ENCODE peak calls at places on chromosomes 3 and 15, in seven cellular contexts. V, K, Y, T, L, E and A are unnamed samples.

GRCh38 chr3:173103469-173103868 is 37.6 kb downstream of the SPATA16 start:
- DNase-seq in V (no peak), K (no peak), Y (no peak), T (no peak), L (no peak), E (no peak), A (no peak)

GRCh38 chr15:56994280-56994679 is 75.8 kb downstream of the TCF12 start:
- DNase-seq in V (no peak), K (no peak), Y (no peak), T (no peak), L (no peak), E (no peak), A (no peak)

GRCh38 chr3:129305592-129306091 is 27.0 kb downstream of the HMCES start:
- DNase-seq in V (peak; percentile 92), K (peak; percentile 85), Y (peak; percentile 87), T (peak; percentile 85), L (peak; percentile 94), E (peak; percentile 96), A (peak; percentile 75)

GRCh38 chr3:73365756-73366397 is 258.9 kb downstream of the PDZRN3 start:
- DNase-seq in V (peak; percentile 81), K (no peak), Y (peak; percentile 76), T (peak; percentile 67), L (no peak), E (peak; percentile 94), A (peak; percentile 54)

GRCh38 chr15:35624881-35625280 is 78.9 kb upstream of the DPH6 start:
- DNase-seq in V (no peak), K (no peak), Y (peak; percentile 59), T (peak; percentile 68), L (no peak), E (peak; percentile 75), A (peak; percentile 87)

GRCh38 chr3:57544181-57545125 is at the start of gene DNAH12:
- DNase-seq in V (peak; percentile 68), K (no peak), Y (peak; percentile 32), T (no peak), L (peak; percentile 43), E (no peak), A (no peak)

GRCh38 chr3:148816427-148816826 is 11.2 kb upstream of the CPB1 start:
- DNase-seq in V (no peak), K (no peak), Y (no peak), T (no peak), L (no peak), E (no peak), A (no peak)

GRCh38 chr15:87949934-87950298 is 306.6 kb downstream of the NTRK3 start:
- DNase-seq in V (no peak), K (no peak), Y (no peak), T (no peak), L (no peak), E (no peak), A (peak; percentile 21)

GRCh38 chr3:115110830-115111229 is 36.3 kb downstream of the ZBTB20 start:
- DNase-seq in V (no peak), K (no peak), Y (no peak), T (no peak), L (no peak), E (no peak), A (no peak)

GRCh38 chr3:77475545-77475944 is 435.6 kb downstream of the ROBO2 start:
- DNase-seq in V (no peak), K (no peak), Y (no peak), T (no peak), L (no peak), E (no peak), A (no peak)

GRCh38 chr15:38217181-38217580 is 35.5 kb upstream of the SPRED1 start:
- DNase-seq in V (no peak), K (no peak), Y (no peak), T (no peak), L (no peak), E (no peak), A (no peak)

GRCh38 chr3:47961815-47962606 is 54.2 kb downstream of the MAP4 start:
- DNase-seq in V (no peak), K (no peak), Y (peak; percentile 17), T (no peak), L (peak; percentile 6), E (no peak), A (no peak)

GRCh38 chr15:29857196-29857595 is 34.9 kb upstream of the TJP1 start:
- DNase-seq in V (no peak), K (no peak), Y (no peak), T (no peak), L (no peak), E (no peak), A (no peak)

GRCh38 chr15:91224750-91225380 is 124.8 kb downstream of the SV2B start:
- DNase-seq in V (no peak), K (no peak), Y (no peak), T (no peak), L (peak; percentile 29), E (no peak), A (peak; percentile 42)

GRCh38 chr15:70197318-70197944 is 99.7 kb upstream of the TLE3 start:
- DNase-seq in V (no peak), K (no peak), Y (no peak), T (no peak), L (no peak), E (peak; percentile 42), A (no peak)

GRCh38 chr3:16236856-16237393 is 27.8 kb downstream of the DPH3 start:
- DNase-seq in V (peak; percentile 53), K (no peak), Y (no peak), T (no peak), L (no peak), E (no peak), A (no peak)

GRCh38 chr3:9732080-9732752 is 681 bp downstream of the BRPF1 start:
- DNase-seq in V (no peak), K (peak; percentile 91), Y (no peak), T (no peak), L (no peak), E (no peak), A (no peak)

GRCh38 chr15:48861813-48862431 is 16.0 kb upstream of the EID1 start:
- DNase-seq in V (no peak), K (no peak), Y (peak; percentile 28), T (no peak), L (no peak), E (no peak), A (no peak)

DNA sequence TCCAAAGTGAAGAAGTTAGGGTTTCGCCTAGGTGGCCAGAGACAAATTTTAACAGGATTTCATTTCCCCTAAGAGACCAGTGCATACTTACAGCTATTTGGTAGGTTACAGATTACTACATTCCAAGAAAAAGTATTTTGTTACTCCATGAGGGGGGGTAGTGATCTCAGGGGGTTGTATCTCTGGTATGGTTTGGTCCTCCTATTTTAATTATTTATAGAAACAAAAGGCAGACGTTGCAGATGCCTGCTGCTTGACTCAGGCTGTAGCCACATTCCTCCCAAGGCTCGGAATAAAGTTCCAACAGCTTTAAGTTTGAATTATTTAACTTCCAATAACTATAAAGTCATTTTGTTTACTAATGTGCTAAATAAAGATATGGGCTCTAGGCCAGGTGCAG is 1.3 kb upstream of the TRIM59 start:
- DNase-seq in V (no peak), K (no peak), Y (no peak), T (no peak), L (no peak), E (no peak), A (no peak)
- H3K4me3 ChIP-seq in V (no peak overlapping the region), K (no peak overlapping the region), Y (no peak overlapping the region), T (no peak overlapping the region), L (no peak overlapping the region), E (no peak overlapping the region), A (no peak overlapping the region)

GRCh38 chr15:95439812-95440380 is 890.6 kb upstream of the NR2F2 start:
- DNase-seq in V (no peak), K (no peak), Y (no peak), T (no peak), L (no peak), E (no peak), A (no peak)

GRCh38 chr15:95444860-95445259 is 885.6 kb upstream of the NR2F2 start:
- DNase-seq in V (no peak), K (no peak), Y (no peak), T (no peak), L (no peak), E (no peak), A (no peak)

GRCh38 chr15:95442107-95442719 is 888.3 kb upstream of the NR2F2 start:
- DNase-seq in V (no peak), K (no peak), Y (peak; percentile 36), T (no peak), L (no peak), E (no peak), A (no peak)

GRCh38 chr15:95440712-95441111 is 889.8 kb upstream of the NR2F2 start:
- DNase-seq in V (no peak), K (no peak), Y (peak; percentile 42), T (no peak), L (no peak), E (no peak), A (no peak)
- H3K27ac ChIP-seq in V (no peak overlapping the region), K (peak overlapping the region; percentile 71), Y (peak overlapping the region; percentile 57), T (no peak overlapping the region), L (no peak overlapping the region), E (no peak overlapping the region), A (peak overlapping the region; percentile 92)

DNA sequence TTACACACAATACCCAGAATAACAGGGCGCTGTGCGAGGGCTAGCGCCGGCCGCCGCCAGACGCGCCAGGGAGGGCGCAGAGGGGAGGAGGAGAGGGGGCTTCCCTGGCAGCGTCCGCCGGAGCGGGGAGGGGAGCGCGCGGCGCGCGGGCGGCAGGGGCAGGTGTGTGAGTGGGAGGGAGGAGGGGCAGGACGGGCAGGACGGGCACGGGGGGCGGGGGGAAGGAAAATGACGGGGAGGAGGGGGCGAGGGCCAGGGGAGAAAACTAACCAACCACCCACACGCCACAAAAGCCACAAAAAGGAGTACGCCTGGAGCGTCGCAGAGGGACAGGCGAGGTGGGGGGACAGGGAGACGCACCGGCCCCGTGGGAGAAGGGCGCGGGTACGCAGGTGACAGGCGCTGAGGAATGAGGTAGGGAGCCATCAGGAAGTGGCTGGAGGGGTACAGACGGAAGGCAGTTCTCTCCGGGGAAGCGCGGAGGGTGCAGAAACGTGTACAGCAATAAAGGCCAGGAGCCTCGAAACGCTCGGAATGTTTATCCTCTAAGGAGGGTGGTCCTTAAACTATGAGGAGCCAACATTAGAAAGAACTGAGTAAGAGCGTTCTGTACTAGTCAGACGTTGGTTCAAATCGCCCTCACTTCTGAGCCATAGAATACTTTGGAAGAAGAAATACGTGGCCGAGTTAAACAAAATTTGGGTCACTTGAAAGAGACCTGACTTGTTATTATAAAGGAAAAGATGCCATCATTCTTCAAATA is 683 bp upstream of the SATB1 start:
- DNase-seq in V (no peak), K (peak; percentile 92), Y (no peak), T (peak; percentile 68), L (peak; percentile 64), E (peak; percentile 67), A (no peak)
- TF ChIP-seq POLR2A in V (no peak), K (no peak), Y (no peak), T (no peak), L (no peak), E (no peak), A (no peak)

DNA sequence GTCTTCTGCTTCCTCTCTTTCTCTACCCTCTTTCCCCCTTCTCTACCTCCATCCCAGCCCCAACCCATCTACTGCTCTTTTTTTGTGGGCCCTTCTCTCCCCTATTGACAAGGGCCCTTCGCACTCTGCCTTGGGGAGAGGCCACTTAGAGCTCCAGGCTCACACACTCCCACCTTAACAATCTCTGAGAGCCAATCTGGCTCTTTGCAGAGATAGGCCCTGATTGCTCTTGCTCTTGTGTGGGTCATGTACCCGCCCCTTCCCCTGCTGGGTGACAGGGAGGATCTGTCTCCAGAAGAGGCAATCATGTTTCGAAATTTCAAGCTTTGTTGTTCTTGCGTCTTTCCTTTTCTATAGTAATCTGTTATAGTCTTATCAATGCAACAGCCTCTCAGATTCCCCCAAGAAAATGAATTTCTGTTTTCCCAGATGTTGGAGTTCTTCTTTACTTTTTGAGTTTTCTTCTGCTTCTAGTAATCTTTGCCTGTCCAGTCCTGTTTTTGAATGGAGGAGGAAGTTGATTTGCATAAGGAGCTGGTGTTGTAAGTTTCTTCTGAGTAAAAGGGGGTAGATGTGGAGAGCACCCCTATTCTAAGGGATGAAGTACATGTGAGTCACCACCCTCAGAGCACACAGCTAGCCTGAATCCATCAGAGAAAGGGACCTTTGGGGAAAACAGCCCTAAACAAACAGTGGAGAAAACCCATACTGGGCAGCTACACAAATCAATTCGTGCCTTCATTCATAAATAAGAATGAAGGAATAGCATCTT is 34.7 kb downstream of the ACAA1 start:
- DNase-seq in V (no peak), K (no peak), Y (no peak), T (no peak), L (no peak), E (no peak), A (no peak)
- H3K4me3 ChIP-seq in V (no peak overlapping the region), K (no peak overlapping the region), Y (no peak overlapping the region), T (no peak overlapping the region), L (no peak overlapping the region), E (no peak overlapping the region), A (no peak overlapping the region)